ENCODE peak calls at places on chromosomes 5 and 9, in ten cellular contexts. G is OCI-LY7; W is iPS DF 19.7; N is effector CD8-positive, alpha-beta T cell; U is osteoblast; V is neural crest cell; P is iris pigment epithelial cell; O is dorsolateral prefrontal cortex; H is astrocyte of the spinal cord; Q is aorta. S is an unnamed sample.

GRCh38 chr5:109452661-109453060 is 42.9 kb upstream of the PJA2 start:
- DNase-seq in G (no peak), W (no peak), N (no peak), U (no peak), V (no peak), P (peak), O (no peak), H (no peak), Q (no peak), S (no peak)

GRCh38 chr9:136400038-136400834 is at the start of gene SNAPC4:
- DNase-seq in G (peak), W (peak), N (peak), U (peak), V (peak), P (peak), O (peak), H (peak), Q (peak), S (peak)

GRCh38 chr9:2241461-2241874 is 226.3 kb downstream of the SMARCA2 start:
- DNase-seq in G (peak), W (peak), N (no peak), U (peak), V (peak), P (peak), O (peak), H (peak), Q (peak), S (peak)

GRCh38 chr9:71761938-71762353 is 6.4 kb downstream of the CEMIP2 start:
- DNase-seq in G (no peak), W (no peak), N (no peak), U (no peak), V (no peak), P (no peak), O (no peak), H (no peak), Q (no peak), S (no peak)

GRCh38 chr5:32506809-32507208 is 62.3 kb upstream of the ZFR start:
- DNase-seq in G (no peak), W (no peak), N (no peak), U (peak), V (no peak), P (no peak), O (no peak), H (peak), Q (no peak), S (no peak)

GRCh38 chr5:91541696-91542095 is 158.6 kb upstream of the ARRDC3 start:
- DNase-seq in G (no peak), W (no peak), N (no peak), U (no peak), V (no peak), P (peak), O (no peak), H (peak), Q (no peak), S (no peak)

GRCh38 chr5:25862276-25862675 is 1176.1 kb downstream of the CDH9 start:
- DNase-seq in G (no peak), W (no peak), N (no peak), U (no peak), V (no peak), P (no peak), O (no peak), H (no peak), Q (no peak), S (no peak)

GRCh38 chr9:22037954-22038690 is 29.0 kb upstream of the CDKN2B start:
- DNase-seq in G (peak), W (no peak), N (no peak), U (no peak), V (no peak), P (peak), O (no peak), H (peak), Q (no peak), S (peak)

GRCh38 chr5:146510528-146510927 is 5.5 kb downstream of the GPR151 start:
- DNase-seq in G (no peak), W (no peak), N (no peak), U (no peak), V (no peak), P (peak), O (no peak), H (no peak), Q (no peak), S (no peak)

GRCh38 chr9:127754761-127755557 is 19.9 kb upstream of the TOR2A start:
- DNase-seq in G (no peak), W (no peak), N (no peak), U (peak), V (peak), P (no peak), O (peak), H (no peak), Q (no peak), S (no peak)

GRCh38 chr5:176578391-176578808 is 29.3 kb downstream of the CDHR2 start:
- DNase-seq in G (peak), W (peak), N (peak), U (peak), V (peak), P (peak), O (peak), H (peak), Q (peak), S (peak)

GRCh38 chr5:147187163-147187562 is 47.7 kb upstream of the STK32A start:
- DNase-seq in G (no peak), W (no peak), N (no peak), U (no peak), V (no peak), P (no peak), O (no peak), H (no peak), Q (no peak), S (no peak)

GRCh38 chr5:124456244-124456643 is 290.2 kb downstream of the ZNF608 start:
- DNase-seq in G (no peak), W (no peak), N (no peak), U (no peak), V (no peak), P (peak), O (no peak), H (no peak), Q (no peak), S (no peak)

GRCh38 chr9:92489209-92489608 is 6.9 kb upstream of the ASPN start:
- DNase-seq in G (no peak), W (no peak), N (no peak), U (no peak), V (no peak), P (peak), O (no peak), H (peak), Q (no peak), S (no peak)

GRCh38 chr5:151181818-151182217 is 24.2 kb upstream of the ANXA6 start:
- DNase-seq in G (no peak), W (no peak), N (no peak), U (no peak), V (no peak), P (peak), O (no peak), H (no peak), Q (no peak), S (no peak)

GRCh38 chr9:35423499-35423898 is 66.4 kb upstream of the RUSC2 start:
- DNase-seq in G (no peak), W (no peak), N (no peak), U (no peak), V (no peak), P (no peak), O (no peak), H (peak), Q (no peak), S (no peak)

GRCh38 chr5:179125789-179126505 is 65.8 kb downstream of the ZNF354C start:
- DNase-seq in G (no peak), W (no peak), N (no peak), U (peak), V (no peak), P (no peak), O (no peak), H (no peak), Q (peak), S (no peak)